ENCODE peak calls at places on chromosome 4, in eight cellular contexts. I, Z, N, K, H, D, S and E are unnamed samples.

GRCh38 chr4:43932448-43932847 is 516.2 kb downstream of the KCTD8 start:
- DNase-seq in I (no peak), Z (no peak), N (no peak), K (no peak), H (no peak), D (no peak), S (no peak), E (peak; percentile 0)

GRCh38 chr4:123856689-123857545 is 460.3 kb downstream of the SPRY1 start:
- DNase-seq in I (peak; percentile 69), Z (peak; percentile 15), N (peak; percentile 62), K (no peak), H (peak; percentile 31), D (no peak), S (peak; percentile 84), E (peak; percentile 73)

GRCh38 chr4:160353548-160353947 is 1250.7 kb downstream of the RAPGEF2 start:
- DNase-seq in I (no peak), Z (no peak), N (no peak), K (no peak), H (no peak), D (no peak), S (no peak), E (no peak)

GRCh38 chr4:52071786-52072552 is 20.9 kb downstream of the SPATA18 start:
- DNase-seq in I (no peak), Z (no peak), N (no peak), K (no peak), H (no peak), D (no peak), S (no peak), E (no peak)

GRCh38 chr4:66688674-66689073 is 856.6 kb downstream of the CENPC start:
- DNase-seq in I (peak; percentile 65), Z (no peak), N (no peak), K (peak; percentile 30), H (peak; percentile 49), D (peak; percentile 6), S (peak; percentile 68), E (no peak)

GRCh38 chr4:142743071-142743825 is 102.9 kb downstream of the INPP4B start:
- DNase-seq in I (peak; percentile 51), Z (no peak), N (no peak), K (no peak), H (peak; percentile 44), D (peak; percentile 10), S (peak; percentile 96), E (peak; percentile 60)

GRCh38 chr4:27084685-27085356 is 224.2 kb downstream of the STIM2 start:
- DNase-seq in I (peak; percentile 19), Z (no peak), N (no peak), K (no peak), H (peak; percentile 34), D (no peak), S (peak; percentile 10), E (peak; percentile 45)

GRCh38 chr4:15779336-15779735 is 1.2 kb downstream of the CD38 start:
- DNase-seq in I (peak; percentile 83), Z (peak; percentile 72), N (no peak), K (no peak), H (peak; percentile 62), D (peak; percentile 62), S (peak; percentile 78), E (peak; percentile 51)

GRCh38 chr4:8212606-8213005 is 13.5 kb downstream of the SH3TC1 start:
- DNase-seq in I (no peak), Z (no peak), N (peak; percentile 61), K (no peak), H (no peak), D (no peak), S (no peak), E (no peak)

GRCh38 chr4:108561086-108561485 is 59.3 kb upstream of the RPL34 start:
- DNase-seq in I (peak; percentile 11), Z (no peak), N (no peak), K (no peak), H (no peak), D (no peak), S (peak; percentile 7), E (no peak)

DNA sequence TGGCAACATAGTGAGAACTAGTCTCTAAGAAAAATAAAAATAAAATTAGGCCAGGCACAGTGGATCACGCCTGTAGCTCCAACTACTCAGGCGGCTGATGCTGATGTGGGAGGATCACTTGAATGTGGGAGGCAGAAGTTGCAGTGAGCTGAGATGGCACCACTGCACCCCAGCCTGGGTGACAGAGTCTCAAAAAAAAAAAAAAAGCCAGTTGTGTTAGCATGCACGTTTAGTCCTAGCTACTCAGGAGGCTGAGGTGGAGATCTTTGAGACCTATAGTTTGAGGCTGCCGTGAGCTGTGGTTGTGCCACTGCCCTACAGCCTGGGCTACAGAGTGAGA is 2.5 kb downstream of the DCK start:
- DNase-seq in I (no peak), Z (no peak), N (no peak), K (peak; percentile 49), H (no peak), D (no peak), S (no peak), E (peak; percentile 21)
- H3K4me3 ChIP-seq in I (no peak overlapping the region), Z (no peak overlapping the region), N (no peak overlapping the region), K (peak overlapping the region; percentile 92), H (no peak overlapping the region), D (no peak overlapping the region), S (no peak overlapping the region), E (peak overlapping the region; percentile 15)

GRCh38 chr4:40629401-40630334 is at the start of gene RBM47:
- DNase-seq in I (peak; percentile 51), Z (peak; percentile 33), N (peak; percentile 93), K (peak; percentile 36), H (peak; percentile 94), D (peak; percentile 78), S (peak; percentile 65), E (peak; percentile 50)
- TF ChIP-seq CTCF in I (peak; percentile 20), Z (peak; percentile 8), N (peak; percentile 7), K (peak; percentile 43), H (no peak), D (peak; percentile 21), S (peak; percentile 9), E (no peak)

DNA sequence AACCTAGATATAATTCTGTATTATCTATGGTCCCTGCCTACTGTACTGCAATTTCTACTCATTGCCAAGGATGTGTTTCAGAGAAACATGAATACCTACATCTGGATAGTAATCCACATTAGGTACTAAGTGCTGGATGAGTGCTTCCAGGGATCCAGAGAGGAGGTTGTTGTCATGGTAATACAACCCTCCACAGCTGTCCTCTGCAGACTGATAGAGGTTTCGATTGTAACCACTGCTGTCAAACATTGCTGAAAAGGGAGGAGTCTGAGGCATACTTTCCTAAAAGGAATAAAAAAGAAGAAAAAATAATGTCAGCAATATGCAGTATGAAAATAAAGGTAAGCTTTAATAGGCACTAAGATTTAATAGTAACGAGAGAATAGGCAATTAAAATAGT is 12.5 kb downstream of the RASGEF1B start:
- DNase-seq in I (no peak), Z (no peak), N (no peak), K (no peak), H (no peak), D (no peak), S (no peak), E (no peak)
- H3K4me3 ChIP-seq in I (no peak overlapping the region), Z (no peak overlapping the region), N (no peak overlapping the region), K (no peak overlapping the region), H (no peak overlapping the region), D (no peak overlapping the region), S (no peak overlapping the region), E (no peak overlapping the region)

DNA sequence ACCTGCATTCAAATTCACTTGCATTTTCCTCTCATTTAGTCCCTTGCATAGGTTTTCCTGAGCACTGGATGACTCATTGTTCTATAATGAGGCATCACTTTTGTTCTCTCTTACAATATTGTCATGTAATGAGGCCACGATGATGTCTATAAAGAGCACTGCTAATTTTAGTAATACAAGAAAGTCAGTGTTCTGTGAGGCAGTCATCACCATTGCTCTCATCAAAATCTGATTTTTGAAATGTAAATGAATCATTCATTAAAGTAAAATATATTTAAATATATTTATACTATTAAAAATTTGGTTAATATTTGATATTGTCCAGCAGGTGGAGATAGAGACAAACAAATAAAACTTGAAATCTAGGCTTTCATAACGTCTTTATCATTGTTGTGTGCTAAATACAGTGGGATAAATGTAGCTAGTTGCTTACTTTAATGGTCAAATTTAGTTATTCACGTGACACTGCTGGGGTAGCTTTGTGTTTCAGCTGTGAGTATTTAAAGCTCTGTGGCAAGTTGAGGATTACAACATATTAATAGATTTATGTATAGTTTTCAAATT is 15.4 kb downstream of the HMGB2 start:
- DNase-seq in I (peak; percentile 70), Z (no peak), N (no peak), K (peak; percentile 62), H (peak; percentile 72), D (peak; percentile 56), S (peak; percentile 75), E (peak; percentile 64)
- TF ChIP-seq CTCF in I (peak; percentile 36), Z (peak; percentile 41), N (no peak), K (peak; percentile 72), H (peak; percentile 16), D (peak; percentile 27), S (no peak), E (no peak)

GRCh38 chr4:151012376-151012775 is 2.7 kb downstream of the LRBA start:
- DNase-seq in I (no peak), Z (no peak), N (no peak), K (no peak), H (no peak), D (no peak), S (no peak), E (no peak)
- H3K4me3 ChIP-seq in I (no peak overlapping the region), Z (no peak overlapping the region), N (peak overlapping the region; percentile 29), K (peak overlapping the region; percentile 95), H (peak overlapping the region; percentile 82), D (peak overlapping the region; percentile 77), S (no peak overlapping the region), E (no peak overlapping the region)

GRCh38 chr4:165016971-165017370 is 14.8 kb upstream of the TRIM60 start:
- DNase-seq in I (peak; percentile 7), Z (no peak), N (no peak), K (no peak), H (peak; percentile 4), D (no peak), S (peak; percentile 2), E (no peak)
- TF ChIP-seq CTCF in I (peak; percentile 25), Z (no peak), N (no peak), K (peak; percentile 33), H (no peak), D (peak; percentile 4), S (peak; percentile 21), E (peak; percentile 18)

DNA sequence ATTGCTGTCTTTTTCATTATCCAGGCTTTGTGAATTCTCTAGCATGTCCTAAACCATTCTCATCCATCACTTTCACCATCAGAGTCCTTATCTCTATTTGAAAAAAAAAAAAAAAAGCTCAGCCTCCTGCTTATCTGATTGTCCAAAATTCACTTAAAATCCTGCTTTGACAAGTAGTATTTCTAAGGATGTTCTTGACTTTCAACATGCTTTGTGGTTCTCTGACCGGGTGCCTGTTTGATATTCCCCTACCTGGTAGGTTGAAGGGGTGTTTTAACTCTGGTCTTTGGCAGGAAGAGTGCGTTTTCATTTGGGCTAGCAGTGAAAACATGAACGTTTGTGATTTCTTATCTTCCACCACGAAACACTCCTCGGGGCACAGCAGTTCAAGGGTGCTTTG is 17.3 kb upstream of the BBS12 start:
- DNase-seq in I (no peak), Z (no peak), N (no peak), K (no peak), H (no peak), D (no peak), S (no peak), E (no peak)
- H3K4me3 ChIP-seq in I (no peak overlapping the region), Z (no peak overlapping the region), N (no peak overlapping the region), K (no peak overlapping the region), H (no peak overlapping the region), D (no peak overlapping the region), S (no peak overlapping the region), E (no peak overlapping the region)

GRCh38 chr4:20249333-20249732 is 2.4 kb upstream of the SLIT2 start:
- DNase-seq in I (peak; percentile 82), Z (no peak), N (no peak), K (no peak), H (peak; percentile 48), D (no peak), S (peak; percentile 77), E (peak; percentile 67)
- TF ChIP-seq CTCF in I (peak; percentile 71), Z (peak; percentile 41), N (peak; percentile 38), K (no peak), H (peak; percentile 61), D (peak; percentile 56), S (peak; percentile 75), E (peak; percentile 68)

GRCh38 chr4:147103403-147103946 is 157.8 kb upstream of the TTC29 start:
- DNase-seq in I (peak; percentile 97), Z (peak; percentile 67), N (peak; percentile 77), K (no peak), H (peak; percentile 94), D (peak; percentile 83), S (peak; percentile 96), E (peak; percentile 98)
- H3K4me3 ChIP-seq in I (no peak overlapping the region), Z (no peak overlapping the region), N (no peak overlapping the region), K (no peak overlapping the region), H (no peak overlapping the region), D (no peak overlapping the region), S (no peak overlapping the region), E (no peak overlapping the region)